ENCODE peak calls at places on chromosomes 5 and 9, in seven cellular contexts. One of them, this sample, is unnamed.
A peak's percentile ranks its signal among the peaks of the same experiment; 100 is the strongest.

GRCh38 chr9:75906531-75906930 is 16.1 kb downstream of the PCSK5 start:
- DNase-seq in RWPE1: no peak
- DNase-seq in GM23248: no peak
- DNase-seq in NCI-H345: no peak
- DNase-seq in sciatic nerve: no peak
- DNase-seq in CD4-positive, alpha-beta T cell: no peak
- DNase-seq in fibroblast of gingiva: no peak
- DNase-seq in this sample: no peak

GRCh38 chr9:95139121-95139520 is 178.4 kb downstream of the FANCC start:
- DNase-seq in GM23248: no peak
- DNase-seq in sciatic nerve: no peak
- DNase-seq in NCI-H345: no peak
- DNase-seq in RWPE1: no peak
- DNase-seq in fibroblast of gingiva: no peak
- DNase-seq in CD4-positive, alpha-beta T cell: no peak
- DNase-seq in this sample: no peak

GRCh38 chr5:152288499-152288898 is 116.6 kb downstream of the NMUR2 start:
- DNase-seq in CD4-positive, alpha-beta T cell: no peak
- DNase-seq in sciatic nerve: peak; percentile 60
- DNase-seq in NCI-H345: no peak
- DNase-seq in fibroblast of gingiva: no peak
- DNase-seq in GM23248: no peak
- DNase-seq in RWPE1: no peak
- DNase-seq in this sample: no peak

GRCh38 chr5:36407396-36407795 is 105.7 kb upstream of the RANBP3L start:
- DNase-seq in sciatic nerve: no peak
- DNase-seq in NCI-H345: no peak
- DNase-seq in fibroblast of gingiva: no peak
- DNase-seq in CD4-positive, alpha-beta T cell: no peak
- DNase-seq in RWPE1: no peak
- DNase-seq in GM23248: peak; percentile 63
- DNase-seq in this sample: no peak

GRCh38 chr5:150505041-150505511 is 2.9 kb upstream of the NDST1 start:
- DNase-seq in CD4-positive, alpha-beta T cell: no peak
- DNase-seq in NCI-H345: no peak
- DNase-seq in GM23248: peak; percentile 43
- DNase-seq in sciatic nerve: no peak
- DNase-seq in RWPE1: no peak
- DNase-seq in fibroblast of gingiva: no peak
- DNase-seq in this sample: no peak

GRCh38 chr9:114804504-114804903 is 1.3 kb downstream of the TNFSF15 start:
- DNase-seq in RWPE1: peak; percentile 85
- DNase-seq in NCI-H345: no peak
- DNase-seq in GM23248: peak; percentile 35
- DNase-seq in sciatic nerve: no peak
- DNase-seq in CD4-positive, alpha-beta T cell: no peak
- DNase-seq in fibroblast of gingiva: peak; percentile 60
- DNase-seq in this sample: peak; percentile 39

GRCh38 chr9:84642618-84643017 is 26.9 kb upstream of the NTRK2 start:
- DNase-seq in NCI-H345: no peak
- DNase-seq in GM23248: no peak
- DNase-seq in CD4-positive, alpha-beta T cell: no peak
- DNase-seq in RWPE1: no peak
- DNase-seq in fibroblast of gingiva: no peak
- DNase-seq in sciatic nerve: no peak
- DNase-seq in this sample: no peak

GRCh38 chr5:133523013-133523658 is 89.2 kb downstream of the FSTL4 start:
- DNase-seq in GM23248: no peak
- DNase-seq in CD4-positive, alpha-beta T cell: no peak
- DNase-seq in RWPE1: no peak
- DNase-seq in fibroblast of gingiva: no peak
- DNase-seq in sciatic nerve: no peak
- DNase-seq in NCI-H345: no peak
- DNase-seq in this sample: no peak

GRCh38 chr9:130639119-130639485 is 25.3 kb upstream of the PRDM12 start:
- DNase-seq in sciatic nerve: no peak
- DNase-seq in RWPE1: no peak
- DNase-seq in GM23248: no peak
- DNase-seq in fibroblast of gingiva: no peak
- DNase-seq in NCI-H345: no peak
- DNase-seq in CD4-positive, alpha-beta T cell: no peak
- DNase-seq in this sample: no peak

GRCh38 chr9:4298255-4299005 is 1.4 kb downstream of the GLIS3 start:
- DNase-seq in RWPE1: no peak
- DNase-seq in sciatic nerve: peak; percentile 58
- DNase-seq in NCI-H345: peak; percentile 38
- DNase-seq in fibroblast of gingiva: peak; percentile 16
- DNase-seq in CD4-positive, alpha-beta T cell: no peak
- DNase-seq in GM23248: peak; percentile 72
- DNase-seq in this sample: no peak

GRCh38 chr5:83097582-83098265 is 20.4 kb downstream of the XRCC4 start:
- DNase-seq in sciatic nerve: no peak
- DNase-seq in fibroblast of gingiva: peak; percentile 29
- DNase-seq in GM23248: peak; percentile 59
- DNase-seq in CD4-positive, alpha-beta T cell: no peak
- DNase-seq in NCI-H345: no peak
- DNase-seq in RWPE1: no peak
- DNase-seq in this sample: no peak

GRCh38 chr9:20001058-20001457 is 212.2 kb upstream of the SLC24A2 start:
- DNase-seq in RWPE1: no peak
- DNase-seq in NCI-H345: no peak
- DNase-seq in CD4-positive, alpha-beta T cell: no peak
- DNase-seq in fibroblast of gingiva: no peak
- DNase-seq in GM23248: no peak
- DNase-seq in sciatic nerve: no peak
- DNase-seq in this sample: no peak

GRCh38 chr5:173010547-173011464 is 27.2 kb downstream of the ATP6V0E1 start:
- DNase-seq in CD4-positive, alpha-beta T cell: no peak
- DNase-seq in fibroblast of gingiva: peak; percentile 37
- DNase-seq in GM23248: peak; percentile 23
- DNase-seq in RWPE1: no peak
- DNase-seq in sciatic nerve: no peak
- DNase-seq in NCI-H345: no peak
- DNase-seq in this sample: no peak

GRCh38 chr9:132602207-132602606 is 19.8 kb downstream of the BARHL1 start:
- DNase-seq in RWPE1: no peak
- DNase-seq in GM23248: no peak
- DNase-seq in NCI-H345: no peak
- DNase-seq in sciatic nerve: no peak
- DNase-seq in CD4-positive, alpha-beta T cell: no peak
- DNase-seq in fibroblast of gingiva: no peak
- DNase-seq in this sample: no peak